ENCODE peak calls at places on chromosomes 3 and 15, in nine cellular contexts. C is A172, T is NCI-H1092 treated with DMSO at 0.1 percent for 48 hours, F is endothelial cell, B is substantia nigra, S is NCI-H1105 treated with DMSO at 0.1 percent for 48 hours, W is GM12892, E is HS-5, O is NCI-H1694. Z is an unnamed sample.

GRCh38 chr3:177514341-177515193 is 317.3 kb upstream of the TBL1XR1 start:
- DNase-seq in F (no peak), O (no peak), C (no peak), E (no peak), S (no peak), W (no peak), B (no peak), T (no peak), Z (no peak)

GRCh38 chr3:65672876-65673815 is 365.6 kb downstream of the MAGI1 start:
- DNase-seq in C (peak), T (peak), W (no peak), O (no peak), B (peak), E (no peak), S (peak), F (peak), Z (peak)

GRCh38 chr3:105062853-105063252 is 303.9 kb upstream of the ALCAM start:
- DNase-seq in E (no peak), F (no peak), C (no peak), O (no peak), W (no peak), S (peak), T (peak), B (no peak), Z (no peak)

GRCh38 chr3:184040010-184040409 is 8.5 kb downstream of the HTR3D start:
- DNase-seq in B (no peak), T (no peak), S (peak), E (no peak), F (peak), W (no peak), C (peak), O (peak), Z (no peak)

GRCh38 chr15:90266061-90266431 is 574 bp downstream of the NGRN start:
- DNase-seq in F (peak), O (no peak), T (peak), S (peak), B (no peak), E (no peak), W (no peak), C (peak), Z (peak)

GRCh38 chr15:29676961-29677402 is 145.3 kb downstream of the TJP1 start:
- DNase-seq in C (peak), E (no peak), F (no peak), W (no peak), S (no peak), B (no peak), T (peak), O (no peak), Z (no peak)

GRCh38 chr15:90884719-90885431 is 571 bp downstream of the FES start:
- DNase-seq in S (no peak), E (no peak), F (no peak), O (no peak), T (no peak), W (no peak), C (no peak), B (no peak), Z (no peak)

GRCh38 chr3:40771112-40771511 is 246.4 kb downstream of the ZNF621 start:
- DNase-seq in S (no peak), T (no peak), W (no peak), B (no peak), F (no peak), C (no peak), E (no peak), O (no peak), Z (no peak)

GRCh38 chr3:10365791-10366190 is 44.9 kb upstream of the SEC13 start:
- DNase-seq in F (no peak), B (no peak), S (no peak), O (no peak), W (no peak), E (no peak), T (no peak), C (peak), Z (no peak)

GRCh38 chr3:184687363-184688049 is 24.4 kb downstream of the MAGEF1 start:
- DNase-seq in T (no peak), F (no peak), S (no peak), W (no peak), B (peak), O (no peak), C (no peak), E (no peak), Z (peak)

GRCh38 chr3:98978068-98978811 is 76.7 kb upstream of the DCBLD2 start:
- DNase-seq in B (no peak), C (no peak), E (no peak), S (no peak), T (no peak), O (no peak), W (no peak), F (no peak), Z (no peak)

GRCh38 chr3:46212101-46212500 is 4.0 kb upstream of the CCR1 start:
- DNase-seq in W (no peak), E (no peak), B (no peak), S (no peak), O (no peak), C (no peak), T (no peak), F (no peak), Z (no peak)

GRCh38 chr15:40246496-40247275 is 7.8 kb downstream of the PAK6 start:
- DNase-seq in W (no peak), O (no peak), S (no peak), C (no peak), T (no peak), E (no peak), B (no peak), F (no peak), Z (no peak)

GRCh38 chr3:164940737-164941136 is 137.6 kb downstream of the SI start:
- DNase-seq in E (peak), O (no peak), T (no peak), B (no peak), F (no peak), S (no peak), C (peak), W (no peak), Z (no peak)

GRCh38 chr3:4751057-4752051 is 227.9 kb upstream of the BHLHE40 start:
- DNase-seq in O (no peak), B (no peak), F (no peak), T (no peak), S (no peak), W (no peak), E (peak), C (peak), Z (no peak)

GRCh38 chr15:77864211-77865105 is 213.1 kb downstream of the TBC1D2B start:
- DNase-seq in E (no peak), F (no peak), B (no peak), O (no peak), C (no peak), S (no peak), T (no peak), W (no peak), Z (no peak)

GRCh38 chr15:92624401-92624991 is 31.1 kb downstream of the FAM174B start:
- DNase-seq in E (no peak), S (no peak), B (peak), O (peak), T (no peak), C (no peak), F (no peak), W (no peak), Z (peak)

Z was measured in nucleus accumbens.